ENCODE peak calls at places on chromosomes 5 and 9, in ten cellular contexts. One of them, this sample, is unnamed.

GRCh38 chr5:25754895-25755294 is 1110.1 kb upstream of the CDH10 start:
- DNase-seq in psoas muscle: no peak
- DNase-seq in fibroblast of lung: no peak
- DNase-seq in CD8-positive, alpha-beta T cell: no peak
- DNase-seq in A549: peak; percentile 35
- DNase-seq in tibial artery: no peak
- DNase-seq in keratinocyte: no peak
- DNase-seq in heart right ventricle: no peak
- DNase-seq in brain microvascular endothelial cell: no peak
- DNase-seq in neuronal stem cell: peak; percentile 23
- DNase-seq in this sample: no peak

GRCh38 chr5:52051759-52052158 is 668.5 kb downstream of the ISL1 start:
- DNase-seq in psoas muscle: no peak
- DNase-seq in fibroblast of lung: no peak
- DNase-seq in CD8-positive, alpha-beta T cell: no peak
- DNase-seq in A549: no peak
- DNase-seq in tibial artery: no peak
- DNase-seq in keratinocyte: no peak
- DNase-seq in heart right ventricle: no peak
- DNase-seq in brain microvascular endothelial cell: no peak
- DNase-seq in neuronal stem cell: no peak
- DNase-seq in this sample: no peak

GRCh38 chr5:68464424-68464823 is 248.9 kb downstream of the PIK3R1 start:
- DNase-seq in psoas muscle: no peak
- DNase-seq in fibroblast of lung: peak; percentile 57
- DNase-seq in CD8-positive, alpha-beta T cell: no peak
- DNase-seq in A549: no peak
- DNase-seq in tibial artery: no peak
- DNase-seq in keratinocyte: no peak
- DNase-seq in heart right ventricle: no peak
- DNase-seq in brain microvascular endothelial cell: peak; percentile 41
- DNase-seq in neuronal stem cell: no peak
- DNase-seq in this sample: no peak

GRCh38 chr5:113806823-113807222 is 293.3 kb downstream of the YTHDC2 start:
- DNase-seq in psoas muscle: peak; percentile 14
- DNase-seq in fibroblast of lung: peak; percentile 25
- DNase-seq in CD8-positive, alpha-beta T cell: no peak
- DNase-seq in A549: no peak
- DNase-seq in tibial artery: peak; percentile 33
- DNase-seq in keratinocyte: no peak
- DNase-seq in heart right ventricle: no peak
- DNase-seq in brain microvascular endothelial cell: no peak
- DNase-seq in neuronal stem cell: no peak
- DNase-seq in this sample: no peak

GRCh38 chr5:2135354-2135753 is 252.6 kb upstream of the IRX4 start:
- DNase-seq in psoas muscle: no peak
- DNase-seq in fibroblast of lung: no peak
- DNase-seq in CD8-positive, alpha-beta T cell: no peak
- DNase-seq in A549: no peak
- DNase-seq in tibial artery: no peak
- DNase-seq in keratinocyte: no peak
- DNase-seq in heart right ventricle: no peak
- DNase-seq in brain microvascular endothelial cell: no peak
- DNase-seq in neuronal stem cell: no peak
- DNase-seq in this sample: no peak

GRCh38 chr9:87894998-87895625 is 12.4 kb downstream of the SPATA31E1 start:
- DNase-seq in psoas muscle: no peak
- DNase-seq in fibroblast of lung: no peak
- DNase-seq in CD8-positive, alpha-beta T cell: no peak
- DNase-seq in A549: no peak
- DNase-seq in tibial artery: no peak
- DNase-seq in keratinocyte: no peak
- DNase-seq in heart right ventricle: no peak
- DNase-seq in brain microvascular endothelial cell: no peak
- DNase-seq in neuronal stem cell: no peak
- DNase-seq in this sample: no peak

GRCh38 chr9:82202808-82203207 is 214.2 kb downstream of the SPATA31D1 start:
- DNase-seq in psoas muscle: no peak
- DNase-seq in fibroblast of lung: peak; percentile 78
- DNase-seq in CD8-positive, alpha-beta T cell: no peak
- DNase-seq in A549: no peak
- DNase-seq in tibial artery: no peak
- DNase-seq in keratinocyte: peak; percentile 11
- DNase-seq in heart right ventricle: no peak
- DNase-seq in brain microvascular endothelial cell: peak; percentile 56
- DNase-seq in neuronal stem cell: no peak
- DNase-seq in this sample: peak; percentile 61

GRCh38 chr9:132837501-132838268 is 40.4 kb downstream of the AK8 start:
- DNase-seq in psoas muscle: no peak
- DNase-seq in fibroblast of lung: no peak
- DNase-seq in CD8-positive, alpha-beta T cell: no peak
- DNase-seq in A549: no peak
- DNase-seq in tibial artery: no peak
- DNase-seq in keratinocyte: no peak
- DNase-seq in heart right ventricle: no peak
- DNase-seq in brain microvascular endothelial cell: no peak
- DNase-seq in neuronal stem cell: no peak
- DNase-seq in this sample: no peak

GRCh38 chr9:21031091-21031817 is at the start of gene HACD4:
- DNase-seq in psoas muscle: peak; percentile 41
- DNase-seq in fibroblast of lung: peak; percentile 45
- DNase-seq in CD8-positive, alpha-beta T cell: peak; percentile 82
- DNase-seq in A549: peak; percentile 23
- DNase-seq in tibial artery: peak; percentile 36
- DNase-seq in keratinocyte: no peak
- DNase-seq in heart right ventricle: peak; percentile 66
- DNase-seq in brain microvascular endothelial cell: peak; percentile 13
- DNase-seq in neuronal stem cell: peak; percentile 23
- DNase-seq in this sample: no peak

GRCh38 chr9:123111977-123112869 is 78.8 kb downstream of the GPR21 start:
- DNase-seq in psoas muscle: peak; percentile 27
- DNase-seq in fibroblast of lung: no peak
- DNase-seq in CD8-positive, alpha-beta T cell: no peak
- DNase-seq in A549: no peak
- DNase-seq in tibial artery: no peak
- DNase-seq in keratinocyte: no peak
- DNase-seq in heart right ventricle: peak; percentile 25
- DNase-seq in brain microvascular endothelial cell: peak; percentile 24
- DNase-seq in neuronal stem cell: no peak
- DNase-seq in this sample: no peak

GRCh38 chr5:99179206-99179605 is 250.4 kb upstream of the CHD1 start:
- DNase-seq in psoas muscle: no peak
- DNase-seq in fibroblast of lung: no peak
- DNase-seq in CD8-positive, alpha-beta T cell: no peak
- DNase-seq in A549: no peak
- DNase-seq in tibial artery: no peak
- DNase-seq in keratinocyte: no peak
- DNase-seq in heart right ventricle: no peak
- DNase-seq in brain microvascular endothelial cell: no peak
- DNase-seq in neuronal stem cell: no peak
- DNase-seq in this sample: no peak

GRCh38 chr5:178234121-178234752 is 1.6 kb upstream of the PHYKPL start:
- DNase-seq in psoas muscle: no peak
- DNase-seq in fibroblast of lung: no peak
- DNase-seq in CD8-positive, alpha-beta T cell: no peak
- DNase-seq in A549: no peak
- DNase-seq in tibial artery: no peak
- DNase-seq in keratinocyte: no peak
- DNase-seq in heart right ventricle: no peak
- DNase-seq in brain microvascular endothelial cell: no peak
- DNase-seq in neuronal stem cell: no peak
- DNase-seq in this sample: no peak

GRCh38 chr5:178230879-178231735 is 1.5 kb downstream of the PHYKPL start:
- DNase-seq in psoas muscle: peak; percentile 87
- DNase-seq in fibroblast of lung: peak; percentile 47
- DNase-seq in CD8-positive, alpha-beta T cell: no peak
- DNase-seq in A549: no peak
- DNase-seq in tibial artery: no peak
- DNase-seq in keratinocyte: no peak
- DNase-seq in heart right ventricle: no peak
- DNase-seq in brain microvascular endothelial cell: peak; percentile 22
- DNase-seq in neuronal stem cell: no peak
- DNase-seq in this sample: no peak

GRCh38 chr5:178231736-178232123 is 872 bp downstream of the PHYKPL start:
- DNase-seq in psoas muscle: no peak
- DNase-seq in fibroblast of lung: no peak
- DNase-seq in CD8-positive, alpha-beta T cell: no peak
- DNase-seq in A549: no peak
- DNase-seq in tibial artery: no peak
- DNase-seq in keratinocyte: no peak
- DNase-seq in heart right ventricle: no peak
- DNase-seq in brain microvascular endothelial cell: no peak
- DNase-seq in neuronal stem cell: peak; percentile 11
- DNase-seq in this sample: no peak

GRCh38 chr5:178232124-178232919 is at the start of gene PHYKPL:
- DNase-seq in psoas muscle: peak; percentile 86
- DNase-seq in fibroblast of lung: peak; percentile 70
- DNase-seq in CD8-positive, alpha-beta T cell: peak; percentile 83
- DNase-seq in A549: peak; percentile 80
- DNase-seq in tibial artery: peak; percentile 56
- DNase-seq in keratinocyte: no peak
- DNase-seq in heart right ventricle: peak; percentile 80
- DNase-seq in brain microvascular endothelial cell: peak; percentile 33
- DNase-seq in neuronal stem cell: peak; percentile 67
- DNase-seq in this sample: no peak

DNA sequence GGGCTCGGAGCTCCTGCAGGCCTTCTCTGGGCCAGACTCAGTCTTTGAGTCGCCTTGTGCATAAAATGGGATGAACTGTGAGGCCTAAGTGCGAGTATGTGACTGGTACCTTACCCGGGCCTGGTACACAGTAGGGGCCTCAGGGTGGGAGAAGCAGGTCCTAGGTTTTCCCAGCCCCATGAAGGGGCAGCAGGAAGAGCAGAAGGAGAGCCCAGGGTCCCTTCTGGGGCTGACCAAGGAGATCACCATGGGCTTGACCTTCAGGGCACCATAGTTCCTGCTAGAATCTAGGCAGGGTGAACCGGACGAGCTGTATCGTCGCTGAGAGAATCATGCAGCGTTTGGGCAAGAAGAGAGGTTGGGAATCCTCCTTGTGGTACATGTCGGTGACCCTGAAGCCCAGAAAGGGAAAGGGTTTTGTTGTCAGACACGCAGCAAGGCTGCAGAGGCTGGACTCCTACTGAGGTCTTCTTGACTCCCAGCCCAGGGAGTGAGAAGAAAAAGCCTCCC is 373 bp upstream of the PHYKPL start:
- DNase-seq in psoas muscle: no peak
- DNase-seq in fibroblast of lung: no peak
- DNase-seq in CD8-positive, alpha-beta T cell: no peak
- DNase-seq in A549: no peak
- DNase-seq in tibial artery: no peak
- DNase-seq in keratinocyte: no peak
- DNase-seq in heart right ventricle: no peak
- DNase-seq in brain microvascular endothelial cell: no peak
- DNase-seq in neuronal stem cell: no peak
- DNase-seq in this sample: no peak
- H3K27ac ChIP-seq in psoas muscle: peak overlapping the region; percentile 99
- H3K27ac ChIP-seq in fibroblast of lung: peak overlapping the region; percentile 77
- H3K27ac ChIP-seq in CD8-positive, alpha-beta T cell: peak overlapping the region; percentile 78
- H3K27ac ChIP-seq in A549: peak overlapping the region; percentile 91
- H3K27ac ChIP-seq in tibial artery: peak overlapping the region; percentile 93
- H3K27ac ChIP-seq in keratinocyte: no peak overlapping the region
- H3K27ac ChIP-seq in heart right ventricle: peak overlapping the region; percentile 100
- H3K27ac ChIP-seq in brain microvascular endothelial cell: peak overlapping the region; percentile 87
- H3K27ac ChIP-seq in neuronal stem cell: no peak overlapping the region
- H3K27ac ChIP-seq in this sample: peak overlapping the region; percentile 68

GRCh38 chr5:124279146-124279545 is 467.3 kb downstream of the ZNF608 start:
- DNase-seq in psoas muscle: no peak
- DNase-seq in fibroblast of lung: peak; percentile 21
- DNase-seq in CD8-positive, alpha-beta T cell: no peak
- DNase-seq in A549: no peak
- DNase-seq in tibial artery: no peak
- DNase-seq in keratinocyte: no peak
- DNase-seq in heart right ventricle: no peak
- DNase-seq in brain microvascular endothelial cell: no peak
- DNase-seq in neuronal stem cell: no peak
- DNase-seq in this sample: no peak
- H3K27ac ChIP-seq in psoas muscle: no peak overlapping the region
- H3K27ac ChIP-seq in fibroblast of lung: no peak overlapping the region
- H3K27ac ChIP-seq in CD8-positive, alpha-beta T cell: no peak overlapping the region
- H3K27ac ChIP-seq in A549: no peak overlapping the region
- H3K27ac ChIP-seq in tibial artery: no peak overlapping the region
- H3K27ac ChIP-seq in keratinocyte: no peak overlapping the region
- H3K27ac ChIP-seq in heart right ventricle: no peak overlapping the region
- H3K27ac ChIP-seq in brain microvascular endothelial cell: no peak overlapping the region
- H3K27ac ChIP-seq in neuronal stem cell: no peak overlapping the region
- H3K27ac ChIP-seq in this sample: no peak overlapping the region

DNA sequence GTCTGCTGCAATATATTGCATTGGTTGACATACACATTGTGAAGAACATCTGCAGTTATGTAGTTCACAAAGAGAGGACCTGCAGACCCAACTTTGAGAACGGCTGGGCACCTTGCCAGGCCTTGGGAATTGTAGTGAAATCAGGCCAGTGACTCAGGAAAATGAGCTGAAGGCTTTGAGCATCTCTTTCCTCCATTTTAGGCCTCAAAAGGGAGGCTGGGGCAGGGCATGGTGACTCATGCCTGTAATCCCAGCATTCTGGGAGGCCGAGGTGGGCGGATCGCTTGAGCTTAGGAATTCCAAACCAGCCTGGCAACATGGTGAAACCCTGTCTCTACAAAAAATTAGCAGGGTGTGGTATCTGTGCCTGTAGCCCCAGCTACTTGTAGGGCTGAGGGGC is 1.4 kb upstream of the IPPK start:
- DNase-seq in psoas muscle: peak; percentile 66
- DNase-seq in fibroblast of lung: peak; percentile 84
- DNase-seq in CD8-positive, alpha-beta T cell: no peak
- DNase-seq in A549: peak; percentile 74
- DNase-seq in tibial artery: no peak
- DNase-seq in keratinocyte: peak; percentile 85
- DNase-seq in heart right ventricle: peak; percentile 53
- DNase-seq in brain microvascular endothelial cell: peak; percentile 81
- DNase-seq in neuronal stem cell: no peak
- DNase-seq in this sample: peak; percentile 66
- H3K27ac ChIP-seq in psoas muscle: peak overlapping the region; percentile 97
- H3K27ac ChIP-seq in fibroblast of lung: peak overlapping the region; percentile 95
- H3K27ac ChIP-seq in CD8-positive, alpha-beta T cell: no peak overlapping the region
- H3K27ac ChIP-seq in A549: peak overlapping the region; percentile 93
- H3K27ac ChIP-seq in tibial artery: no peak overlapping the region
- H3K27ac ChIP-seq in keratinocyte: peak overlapping the region; percentile 99
- H3K27ac ChIP-seq in heart right ventricle: peak overlapping the region; percentile 98
- H3K27ac ChIP-seq in brain microvascular endothelial cell: peak overlapping the region; percentile 97
- H3K27ac ChIP-seq in neuronal stem cell: no peak overlapping the region
- H3K27ac ChIP-seq in this sample: peak overlapping the region; percentile 98

DNA sequence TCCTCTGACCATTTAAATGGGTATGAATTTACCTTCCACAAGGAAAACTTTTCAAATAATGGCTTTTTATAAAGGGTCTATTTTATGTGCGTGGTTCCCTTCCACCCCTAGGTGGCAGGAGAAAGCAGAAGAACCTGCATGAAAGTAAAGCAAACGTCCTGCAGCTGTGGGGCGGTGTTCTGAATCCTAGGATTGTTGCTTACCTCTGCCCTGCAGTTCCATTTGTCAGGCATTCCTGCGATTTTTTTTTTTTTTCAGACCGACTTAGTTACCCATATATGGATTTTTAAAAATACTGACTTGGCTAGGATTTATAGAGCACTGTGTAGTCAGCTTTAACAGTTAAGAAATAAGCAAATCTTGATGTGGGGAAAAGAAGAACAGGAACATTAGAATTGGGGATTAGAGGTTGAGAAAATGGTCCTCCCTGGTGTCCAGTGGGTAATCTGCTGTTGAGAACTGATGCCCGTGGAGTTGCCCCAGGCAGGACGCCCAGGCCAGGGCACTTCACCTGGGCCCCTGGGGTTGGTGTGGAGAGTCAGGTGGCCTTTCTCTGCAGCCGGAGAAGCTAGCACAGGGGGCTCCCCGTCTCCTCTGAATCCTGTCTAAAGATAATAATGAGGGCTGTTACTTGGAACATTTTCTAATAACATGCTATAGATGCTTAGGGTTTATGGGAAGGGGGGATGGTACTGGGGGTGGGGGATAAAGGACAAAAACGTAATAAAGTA is 30.4 kb upstream of the LTC4S start:
- DNase-seq in psoas muscle: peak; percentile 47
- DNase-seq in fibroblast of lung: peak; percentile 92
- DNase-seq in CD8-positive, alpha-beta T cell: peak; percentile 56
- DNase-seq in A549: peak; percentile 80
- DNase-seq in tibial artery: peak; percentile 77
- DNase-seq in keratinocyte: no peak
- DNase-seq in heart right ventricle: peak; percentile 34
- DNase-seq in brain microvascular endothelial cell: peak; percentile 81
- DNase-seq in neuronal stem cell: peak; percentile 51
- DNase-seq in this sample: peak; percentile 14
- H3K27ac ChIP-seq in psoas muscle: peak overlapping the region; percentile 53
- H3K27ac ChIP-seq in fibroblast of lung: peak overlapping the region; percentile 31
- H3K27ac ChIP-seq in CD8-positive, alpha-beta T cell: no peak overlapping the region
- H3K27ac ChIP-seq in A549: peak overlapping the region; percentile 59
- H3K27ac ChIP-seq in tibial artery: peak overlapping the region; percentile 70
- H3K27ac ChIP-seq in keratinocyte: no peak overlapping the region
- H3K27ac ChIP-seq in heart right ventricle: peak overlapping the region; percentile 14
- H3K27ac ChIP-seq in brain microvascular endothelial cell: peak overlapping the region; percentile 51
- H3K27ac ChIP-seq in neuronal stem cell: no peak overlapping the region
- H3K27ac ChIP-seq in this sample: peak overlapping the region; percentile 54

This sample was measured in epithelial cell of prostate.